ENCODE peak calls at places on chromosomes 11 and 22, in six cellular contexts. N is breast epithelium, W is BJ, C is B cell, O is HCT116, H is fibroblast of mammary gland. M is an unnamed sample.

GRCh38 chr11:66580803-66581202 is 12.1 kb downstream of the CCDC87 start:
- DNase-seq in N (no peak), W (no peak), C (no peak), O (no peak), H (peak), M (no peak)

GRCh38 chr11:17369685-17370243 is 18.2 kb downstream of the NCR3LG1 start:
- DNase-seq in N (no peak), W (no peak), C (no peak), O (no peak), H (no peak), M (no peak)

GRCh38 chr22:36737776-36738175 is 34.2 kb upstream of the CACNG2 start:
- DNase-seq in N (no peak), W (no peak), C (no peak), O (no peak), H (no peak), M (no peak)

GRCh38 chr11:27910186-27910941 is 197.6 kb downstream of the KIF18A start:
- DNase-seq in N (no peak), W (no peak), C (no peak), O (no peak), H (peak), M (no peak)

GRCh38 chr11:93791493-93791892 is 7.4 kb downstream of the MED17 start:
- DNase-seq in N (no peak), W (no peak), C (no peak), O (no peak), H (no peak), M (no peak)

GRCh38 chr11:81270686-81271085 is 1463.0 kb downstream of the FAM181B start:
- DNase-seq in N (no peak), W (no peak), C (no peak), O (no peak), H (no peak), M (no peak)

GRCh38 chr11:89436071-89436470 is 55.1 kb downstream of the NOX4 start:
- DNase-seq in N (no peak), W (peak), C (no peak), O (no peak), H (peak), M (no peak)

GRCh38 chr11:69718147-69718546 is 14.3 kb upstream of the FGF19 start:
- DNase-seq in N (no peak), W (no peak), C (peak), O (no peak), H (peak), M (peak)

GRCh38 chr11:1924121-1924520 is 4.6 kb downstream of the TNNT3 start:
- DNase-seq in N (no peak), W (no peak), C (no peak), O (no peak), H (no peak), M (no peak)

GRCh38 chr22:22823126-22823804 is 64.4 kb upstream of the IGLL5 start:
- DNase-seq in N (no peak), W (no peak), C (no peak), O (no peak), H (no peak), M (no peak)

GRCh38 chr11:27218498-27219038 is 144.4 kb downstream of the CCDC34 start:
- DNase-seq in N (no peak), W (peak), C (no peak), O (no peak), H (peak), M (no peak)

GRCh38 chr11:65645710-65646109 is 7.8 kb downstream of the SIPA1 start:
- DNase-seq in N (no peak), W (no peak), C (no peak), O (no peak), H (peak), M (no peak)

GRCh38 chr11:36750349-36750748 is 152.3 kb upstream of the RAG2 start:
- DNase-seq in N (no peak), W (no peak), C (no peak), O (no peak), H (peak), M (peak)

GRCh38 chr11:35976434-35976833 is 32.6 kb downstream of the LDLRAD3 start:
- DNase-seq in N (no peak), W (no peak), C (no peak), O (no peak), H (no peak), M (no peak)

GRCh38 chr11:94513091-94513490 is 830 bp downstream of the C11orf97 start:
- DNase-seq in N (no peak), W (no peak), C (no peak), O (no peak), H (no peak), M (no peak)

GRCh38 chr11:10654211-10655150 is 39.1 kb downstream of the IRAG1 start:
- DNase-seq in N (no peak), W (no peak), C (no peak), O (peak), H (peak), M (peak)
- TF ChIP-seq CTCF in N (peak), W (peak), C (peak), O (peak), H (peak), M (peak)

DNA sequence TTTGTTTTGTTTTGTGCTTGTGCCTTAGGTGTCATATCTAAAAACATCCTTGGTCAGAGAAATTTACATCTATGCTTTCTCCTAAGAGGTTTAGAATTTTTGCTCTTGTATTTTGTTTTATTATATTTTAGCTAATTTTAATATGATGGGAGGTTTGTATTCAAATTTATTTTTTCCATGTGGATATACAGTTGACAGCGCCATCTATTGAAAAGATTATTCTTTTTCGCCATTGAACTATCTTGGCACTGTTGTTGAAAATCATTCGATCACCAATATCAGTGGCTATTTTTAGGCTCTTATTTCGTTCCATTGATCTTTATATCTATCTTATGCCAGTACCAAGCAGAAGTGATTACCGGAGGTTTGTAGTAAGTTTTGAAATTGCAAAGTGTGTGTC is 510.3 kb downstream of the BRD1 start:
- DNase-seq in N (no peak), W (no peak), C (no peak), O (no peak), H (no peak), M (no peak)
- TF ChIP-seq CTCF in N (no peak), W (no peak), C (no peak), O (peak), H (no peak), M (no peak)

GRCh38 chr11:131925829-131926228 is 555.4 kb downstream of the NTM start:
- DNase-seq in N (no peak), W (no peak), C (no peak), O (no peak), H (no peak), M (no peak)

GRCh38 chr11:131924446-131925240 is 554.2 kb downstream of the NTM start:
- DNase-seq in N (no peak), W (no peak), C (no peak), O (no peak), H (peak), M (no peak)

GRCh38 chr11:131924001-131924400 is 553.6 kb downstream of the NTM start:
- DNase-seq in N (no peak), W (no peak), C (no peak), O (no peak), H (peak), M (no peak)

GRCh38 chr11:131922220-131922619 is 551.8 kb downstream of the NTM start:
- DNase-seq in N (no peak), W (no peak), C (no peak), O (no peak), H (no peak), M (no peak)

DNA sequence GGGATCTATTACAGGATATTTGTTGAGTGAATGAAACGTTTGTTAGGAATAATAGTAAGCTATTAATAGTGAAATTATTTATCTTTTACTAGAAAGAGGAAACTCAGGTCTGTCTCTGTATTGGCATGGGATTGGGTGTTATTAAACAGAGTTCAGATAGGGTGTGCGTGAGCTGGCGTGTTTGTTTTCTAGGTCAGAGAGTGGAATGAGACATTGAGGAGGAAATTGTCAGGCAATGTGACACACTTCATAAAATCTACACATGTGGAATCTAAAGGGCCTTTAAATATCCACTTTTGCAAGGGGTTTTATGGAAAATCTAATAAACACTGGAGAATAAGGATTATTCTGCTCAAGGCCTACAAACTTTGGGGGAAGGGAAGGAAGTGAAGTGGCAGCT is 552.9 kb downstream of the NTM start:
- DNase-seq in N (no peak), W (no peak), C (no peak), O (no peak), H (no peak), M (no peak)
- TF ChIP-seq CTCF in N (no peak), W (no peak), C (no peak), O (no peak), H (no peak), M (no peak)

DNA sequence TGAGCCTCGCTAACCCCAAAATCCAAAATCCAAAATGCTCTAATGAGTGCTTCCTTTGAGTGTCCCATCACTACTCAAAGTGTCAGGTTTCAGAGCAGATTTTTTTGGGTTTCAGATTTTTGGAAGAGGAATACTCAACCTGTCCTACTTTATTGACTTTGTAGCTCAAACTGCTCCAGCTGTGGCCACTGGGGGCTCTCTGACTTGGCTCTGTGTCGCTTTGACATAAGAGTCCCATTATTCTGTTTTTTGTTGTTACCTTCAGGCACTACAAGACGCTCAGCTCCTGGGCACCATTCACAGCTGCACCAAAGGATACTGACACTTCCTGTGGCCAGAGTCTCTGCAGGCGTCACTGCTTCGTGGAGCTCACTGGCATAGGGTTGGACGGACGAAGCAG is 41.1 kb downstream of the PHF21B start:
- DNase-seq in N (no peak), W (no peak), C (no peak), O (no peak), H (no peak), M (no peak)
- TF ChIP-seq CTCF in N (no peak), W (peak), C (no peak), O (peak), H (no peak), M (no peak)

GRCh38 chr22:26318975-26319374 is 110.1 kb upstream of the ASPHD2 start:
- DNase-seq in N (no peak), W (no peak), C (no peak), O (no peak), H (no peak), M (no peak)
- TF ChIP-seq CTCF in N (no peak), W (peak), C (no peak), O (peak), H (no peak), M (no peak)

GRCh38 chr22:19943665-19944026 is 2.0 kb upstream of the TXNRD2 start:
- DNase-seq in N (no peak), W (no peak), C (no peak), O (no peak), H (peak), M (no peak)
- TF ChIP-seq CTCF in N (no peak), W (peak), C (no peak), O (peak), H (peak), M (no peak)

DNA sequence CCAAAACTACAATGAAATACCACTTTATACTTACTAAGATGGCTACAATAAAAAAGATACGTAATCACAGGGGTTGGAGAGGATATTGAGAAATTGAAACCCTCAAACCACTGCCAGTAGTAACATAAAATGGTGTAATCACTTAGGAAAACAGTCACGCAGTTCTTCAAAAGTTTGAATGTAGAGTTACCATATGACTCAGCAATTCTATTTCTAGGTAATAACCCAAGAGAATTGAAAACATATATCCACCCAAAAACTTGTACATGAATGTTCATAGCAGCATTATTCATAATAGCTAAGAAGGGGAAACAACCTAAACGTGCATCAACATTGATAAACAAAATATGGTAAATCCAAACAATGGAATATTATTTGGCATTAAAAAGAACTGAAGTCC is 24.4 kb upstream of the PSMA1 start:
- DNase-seq in N (no peak), W (peak), C (no peak), O (no peak), H (peak), M (no peak)
- TF ChIP-seq CTCF in N (no peak), W (no peak), C (no peak), O (no peak), H (no peak), M (no peak)

GRCh38 chr11:76839326-76839725 is 21.4 kb upstream of the ACER3 start:
- DNase-seq in N (no peak), W (no peak), C (no peak), O (peak), H (no peak), M (no peak)

GRCh38 chr11:76836613-76837291 is 24.0 kb upstream of the ACER3 start:
- DNase-seq in N (no peak), W (no peak), C (no peak), O (no peak), H (no peak), M (no peak)

GRCh38 chr11:76835928-76836612 is 24.6 kb upstream of the ACER3 start:
- DNase-seq in N (peak), W (peak), C (no peak), O (no peak), H (peak), M (no peak)

GRCh38 chr11:76837696-76838421 is 22.9 kb upstream of the ACER3 start:
- DNase-seq in N (no peak), W (no peak), C (no peak), O (no peak), H (no peak), M (no peak)

DNA sequence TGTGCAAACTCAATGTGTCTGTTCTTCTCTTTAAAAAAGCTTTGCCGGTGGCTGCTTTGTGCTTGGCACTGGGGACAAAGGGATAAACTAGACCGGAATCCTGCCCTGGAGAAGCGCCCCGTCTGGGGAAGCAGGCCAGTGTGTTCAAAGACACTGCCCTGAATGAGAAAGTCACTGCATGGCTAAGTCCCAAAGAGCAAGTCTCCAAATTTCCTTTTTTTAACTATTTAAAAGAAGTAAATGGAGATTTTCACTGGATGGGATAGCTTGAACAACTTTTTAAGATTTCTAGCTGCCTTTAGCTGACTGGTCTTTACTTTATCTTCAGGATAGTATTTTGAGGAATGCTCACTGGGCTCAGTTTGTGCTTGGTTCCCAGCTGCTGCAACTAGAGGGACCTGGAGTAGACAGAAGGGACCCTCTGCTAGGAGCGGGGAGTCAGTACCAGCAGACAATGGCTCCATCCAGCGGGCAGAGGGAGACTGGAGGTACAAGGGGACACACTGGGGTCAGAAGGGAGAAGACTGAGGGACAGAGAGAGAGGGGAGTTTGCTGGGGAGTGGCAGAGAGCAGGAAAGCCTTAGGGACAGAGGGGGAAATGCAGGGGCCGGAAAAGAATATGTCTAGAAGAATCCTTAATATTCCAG is 22.2 kb upstream of the ACER3 start:
- DNase-seq in N (peak), W (no peak), C (no peak), O (no peak), H (peak), M (no peak)
- TF ChIP-seq CTCF in N (no peak), W (peak), C (no peak), O (peak), H (peak), M (no peak)